ENCODE peak calls at places on chromosomes 3 and 15, in eight cellular contexts. A, G, F, D, P, T, S and V are unnamed samples.

GRCh38 chr15:36645106-36645505 is 65.7 kb downstream of the CDIN1 start:
- DNase-seq in G (peak; percentile 3), T (no peak), D (no peak), F (no peak), A (no peak), P (no peak), S (no peak), V (no peak)

GRCh38 chr3:45224824-45225464 is 1.1 kb downstream of the TMEM158 start:
- DNase-seq in G (peak; percentile 75), D (peak; percentile 46), S (peak; percentile 22), P (no peak), F (peak; percentile 69), T (peak; percentile 82), A (peak; percentile 60), V (no peak)

GRCh38 chr3:183287301-183287971 is 34.4 kb downstream of the B3GNT5 start:
- DNase-seq in P (no peak), T (no peak), F (peak; percentile 95), G (peak; percentile 69), A (no peak), S (no peak), D (peak; percentile 95), V (no peak)

GRCh38 chr15:89002281-89002761 is 85.9 kb upstream of the ABHD2 start:
- DNase-seq in P (no peak), T (peak; percentile 31), D (peak; percentile 64), F (peak; percentile 75), A (no peak), S (no peak), G (peak; percentile 72), V (no peak)

GRCh38 chr3:64300790-64301423 is 75.6 kb upstream of the PRICKLE2 start:
- DNase-seq in A (no peak), T (no peak), F (peak; percentile 90), S (no peak), P (no peak), D (peak; percentile 91), G (no peak), V (no peak)

GRCh38 chr3:16404349-16404895 is 109.1 kb downstream of the RFTN1 start:
- DNase-seq in G (no peak), A (no peak), D (no peak), S (no peak), T (no peak), P (peak; percentile 79), F (no peak), V (no peak)

GRCh38 chr3:184472723-184473419 is 88.7 kb upstream of the EPHB3 start:
- DNase-seq in G (no peak), P (peak; percentile 90), S (no peak), D (no peak), F (no peak), T (no peak), A (no peak), V (peak; percentile 21)

GRCh38 chr3:9875448-9875847 is 4.6 kb downstream of the CIDEC start:
- DNase-seq in S (no peak), T (no peak), D (no peak), G (no peak), F (no peak), P (no peak), A (no peak), V (no peak)

GRCh38 chr3:170961616-170962400 is 53.4 kb upstream of the EIF5A2 start:
- DNase-seq in P (no peak), F (peak; percentile 55), S (no peak), A (no peak), T (peak; percentile 46), D (peak; percentile 40), G (peak; percentile 33), V (no peak)

GRCh38 chr3:104820959-104821358 is 545.8 kb upstream of the ALCAM start:
- DNase-seq in D (no peak), T (no peak), F (no peak), P (no peak), S (no peak), A (no peak), G (no peak), V (no peak)

GRCh38 chr3:8767667-8768363 is 1.6 kb downstream of the OXTR start:
- DNase-seq in F (peak; percentile 51), D (peak; percentile 32), G (no peak), A (no peak), S (no peak), P (peak; percentile 53), T (peak; percentile 42), V (no peak)

GRCh38 chr15:98954411-98954810 is 53.2 kb downstream of the PGPEP1L start:
- DNase-seq in P (no peak), G (no peak), T (no peak), D (peak; percentile 87), A (peak; percentile 32), S (no peak), F (peak; percentile 90), V (no peak)

GRCh38 chr3:124434176-124434575 is 296.1 kb upstream of the UMPS start:
- DNase-seq in F (no peak), P (no peak), S (no peak), D (no peak), T (no peak), A (no peak), G (no peak), V (no peak)

GRCh38 chr3:194269610-194270145 is 81.5 kb downstream of the CPN2 start:
- DNase-seq in F (peak; percentile 85), A (no peak), P (peak; percentile 96), T (no peak), G (no peak), D (peak; percentile 77), S (no peak), V (no peak)

GRCh38 chr15:99592135-99592845 is 26.5 kb downstream of the MEF2A start:
- DNase-seq in S (no peak), G (no peak), P (no peak), F (peak; percentile 87), T (no peak), D (peak; percentile 83), A (no peak), V (no peak)

GRCh38 chr15:61057830-61058529 is 171.1 kb downstream of the RORA start:
- DNase-seq in A (no peak), G (no peak), P (peak; percentile 60), S (no peak), T (no peak), F (no peak), D (no peak), V (no peak)

GRCh38 chr3:44529927-44530326 is 25.1 kb upstream of the ZKSCAN7 start:
- DNase-seq in P (no peak), D (no peak), F (no peak), S (no peak), A (no peak), G (no peak), T (no peak), V (peak; percentile 12)

GRCh38 chr3:119700269-119700919 is 2.4 kb upstream of the CFAP91 start:
- DNase-seq in F (peak; percentile 26), S (no peak), G (peak; percentile 69), P (no peak), A (no peak), D (peak; percentile 16), T (no peak), V (no peak)

GRCh38 chr3:43366466-43366865 is 80.1 kb downstream of the SNRK start:
- DNase-seq in T (no peak), F (no peak), A (no peak), G (no peak), S (no peak), D (no peak), P (no peak), V (no peak)

GRCh38 chr3:150220041-150220440 is 188.1 kb upstream of the TSC22D2 start:
- DNase-seq in G (no peak), S (no peak), T (no peak), A (no peak), F (no peak), P (peak; percentile 68), D (no peak), V (no peak)
- H3K4me1 ChIP-seq in G (no peaks in the 10 kb centered on the region), S (no peaks in the 10 kb centered on the region), T (peaks cover 20% of the 10 kb centered on the region), A (peaks cover 3% of the 10 kb centered on the region), F (peaks cover 3% of the 10 kb centered on the region), P (peaks cover 31% of the 10 kb centered on the region), D (peaks cover 20% of the 10 kb centered on the region), V (peaks cover 5% of the 10 kb centered on the region)

GRCh38 chr15:101134780-101135179 is 117.1 kb downstream of the CHSY1 start:
- DNase-seq in A (no peak), G (no peak), T (no peak), P (no peak), F (no peak), D (no peak), S (no peak), V (no peak)

GRCh38 chr15:101133181-101133460 is 118.7 kb downstream of the CHSY1 start:
- DNase-seq in D (no peak), T (no peak), P (no peak), S (no peak), F (no peak), A (no peak), G (no peak), V (no peak)

GRCh38 chr15:101133751-101134261 is 118.0 kb downstream of the CHSY1 start:
- DNase-seq in P (no peak), T (no peak), F (no peak), A (peak; percentile 46), S (no peak), G (no peak), D (no peak), V (no peak)

GRCh38 chr15:101131489-101132389 is 120.1 kb downstream of the CHSY1 start:
- DNase-seq in T (no peak), F (no peak), D (no peak), P (no peak), S (no peak), A (no peak), G (no peak), V (no peak)

GRCh38 chr15:101132390-101133180 is 119.3 kb downstream of the CHSY1 start:
- DNase-seq in G (no peak), S (no peak), T (no peak), D (no peak), A (no peak), F (no peak), P (no peak), V (no peak)
- H3K4me1 ChIP-seq in G (no peaks in the 10 kb centered on the region), S (peaks cover 10% of the 10 kb centered on the region), T (peaks cover 6% of the 10 kb centered on the region), D (peaks cover 13% of the 10 kb centered on the region), A (peaks cover 4% of the 10 kb centered on the region), F (peaks cover 7% of the 10 kb centered on the region), P (peaks cover 13% of the 10 kb centered on the region), V (peaks cover 30% of the 10 kb centered on the region)

GRCh38 chr3:187966636-187967035 is 187.3 kb upstream of the LPP start:
- DNase-seq in F (no peak), G (no peak), S (no peak), D (no peak), T (no peak), P (no peak), A (no peak), V (no peak)
- H3K4me1 ChIP-seq in F (peaks cover 4% of the 10 kb centered on the region), G (peaks cover 39% of the 10 kb centered on the region), S (peaks cover 13% of the 10 kb centered on the region), D (no peaks in the 10 kb centered on the region), T (no peaks in the 10 kb centered on the region), P (peaks cover 16% of the 10 kb centered on the region), A (no peaks in the 10 kb centered on the region), V (peaks cover 9% of the 10 kb centered on the region)

GRCh38 chr15:69537888-69538287 is 85.3 kb downstream of the RPLP1 start:
- DNase-seq in A (peak; percentile 60), F (no peak), T (no peak), D (no peak), P (no peak), S (no peak), G (no peak), V (no peak)

GRCh38 chr15:69533504-69533903 is 80.9 kb downstream of the RPLP1 start:
- DNase-seq in T (no peak), F (no peak), P (no peak), A (no peak), D (no peak), S (no peak), G (no peak), V (no peak)

GRCh38 chr15:69537085-69537484 is 84.5 kb downstream of the RPLP1 start:
- DNase-seq in G (no peak), P (no peak), D (no peak), F (no peak), A (no peak), S (no peak), T (no peak), V (no peak)

GRCh38 chr15:69532856-69533255 is 80.2 kb downstream of the RPLP1 start:
- DNase-seq in D (no peak), F (no peak), P (no peak), G (no peak), T (no peak), S (no peak), A (no peak), V (no peak)

GRCh38 chr15:69535101-69535638 is 82.6 kb downstream of the RPLP1 start:
- DNase-seq in G (no peak), T (no peak), S (no peak), A (no peak), F (peak; percentile 88), P (no peak), D (peak; percentile 84), V (no peak)
- H3K4me1 ChIP-seq in G (peaks cover 9% of the 10 kb centered on the region), T (peaks cover 18% of the 10 kb centered on the region), S (no peaks in the 10 kb centered on the region), A (peaks cover 26% of the 10 kb centered on the region), F (no peaks in the 10 kb centered on the region), P (no peaks in the 10 kb centered on the region), D (peaks cover 16% of the 10 kb centered on the region), V (no peaks in the 10 kb centered on the region)